ENCODE peak calls at places on chromosomes 5 and 9, in four cellular contexts. One of them, this sample, is unnamed.

GRCh38 chr5:178428341-178429155 is 161.6 kb downstream of the COL23A1 start:
- DNase-seq in cerebellar nuclear complex: no peak
- DNase-seq in hepatic stellate cell: no peak
- DNase-seq in GM23248: no peak
- DNase-seq in this sample: no peak

GRCh38 chr9:38185647-38186371 is 116.8 kb upstream of the SHB start:
- DNase-seq in cerebellar nuclear complex: no peak
- DNase-seq in hepatic stellate cell: no peak
- DNase-seq in GM23248: no peak
- DNase-seq in this sample: no peak

GRCh38 chr9:137589441-137590122 is 730 bp downstream of the ZMYND19 start:
- DNase-seq in cerebellar nuclear complex: no peak
- DNase-seq in hepatic stellate cell: peak
- DNase-seq in GM23248: peak
- DNase-seq in this sample: no peak

GRCh38 chr5:128949847-128950546 is 15.3 kb upstream of the SLC27A6 start:
- DNase-seq in cerebellar nuclear complex: no peak
- DNase-seq in hepatic stellate cell: no peak
- DNase-seq in GM23248: no peak
- DNase-seq in this sample: no peak

GRCh38 chr5:90941002-90941720 is 382.6 kb downstream of the ADGRV1 start:
- DNase-seq in cerebellar nuclear complex: no peak
- DNase-seq in hepatic stellate cell: no peak
- DNase-seq in GM23248: no peak
- DNase-seq in this sample: no peak

GRCh38 chr9:30329441-30329840 is 2055.0 kb upstream of the ACO1 start:
- DNase-seq in cerebellar nuclear complex: no peak
- DNase-seq in hepatic stellate cell: no peak
- DNase-seq in GM23248: no peak
- DNase-seq in this sample: no peak

GRCh38 chr9:21060919-21061561 is 16.7 kb downstream of the IFNB1 start:
- DNase-seq in cerebellar nuclear complex: no peak
- DNase-seq in hepatic stellate cell: no peak
- DNase-seq in GM23248: peak
- DNase-seq in this sample: peak

GRCh38 chr5:144150996-144151395 is 19.5 kb downstream of the YIPF5 start:
- DNase-seq in cerebellar nuclear complex: no peak
- DNase-seq in hepatic stellate cell: no peak
- DNase-seq in GM23248: peak
- DNase-seq in this sample: no peak

GRCh38 chr9:71797266-71797665 is 29.0 kb upstream of the CEMIP2 start:
- DNase-seq in cerebellar nuclear complex: no peak
- DNase-seq in hepatic stellate cell: no peak
- DNase-seq in GM23248: no peak
- DNase-seq in this sample: no peak

GRCh38 chr5:59489551-59489950 is 404.0 kb downstream of the PDE4D start:
- DNase-seq in cerebellar nuclear complex: no peak
- DNase-seq in hepatic stellate cell: no peak
- DNase-seq in GM23248: peak
- DNase-seq in this sample: no peak

This sample was measured in AG09309.